ENCODE peak calls at places on chromosomes 13 and 19, in nine cellular contexts. B, H, F, K, V, S, M, T and G are unnamed samples.

GRCh38 chr13:65597839-65598818 is 1632.0 kb downstream of the PCDH9 start:
- DNase-seq in S (no peak), M (no peak), T (no peak), B (no peak), V (peak), K (no peak), H (no peak), F (no peak), G (no peak)

GRCh38 chr19:29308977-29309520 is 96.1 kb upstream of the UQCRFS1 start:
- DNase-seq in V (no peak), H (no peak), M (no peak), K (no peak), T (no peak), S (no peak), B (no peak), F (peak), G (peak)

GRCh38 chr19:55973982-55974381 is 12.6 kb upstream of the NLRP5 start:
- DNase-seq in S (no peak), B (no peak), F (no peak), V (no peak), K (no peak), H (no peak), T (no peak), M (no peak), G (no peak)

GRCh38 chr13:111661052-111661451 is 340.6 kb downstream of the TEX29 start:
- DNase-seq in K (no peak), B (no peak), H (no peak), V (no peak), M (no peak), T (no peak), F (no peak), S (no peak), G (no peak)

GRCh38 chr13:20197361-20197834 is 4.7 kb upstream of the GJB2 start:
- DNase-seq in K (peak), F (no peak), B (no peak), T (no peak), H (no peak), M (peak), V (peak), S (peak), G (peak)

GRCh38 chr13:61123533-61124269 is 291.9 kb downstream of the PCDH20 start:
- DNase-seq in M (no peak), F (no peak), T (no peak), S (no peak), V (no peak), K (no peak), B (no peak), H (no peak), G (peak)

GRCh38 chr19:10074153-10074552 is 12.0 kb upstream of the SHFL start:
- DNase-seq in V (peak), T (no peak), S (peak), M (peak), B (no peak), H (no peak), K (peak), F (no peak), G (no peak)

GRCh38 chr13:85590231-85590931 is 208.8 kb downstream of the SLITRK6 start:
- DNase-seq in H (no peak), B (no peak), M (no peak), V (no peak), F (no peak), T (no peak), K (no peak), S (no peak), G (no peak)